ENCODE peak calls at places on chromosomes 16 and 17, in seven cellular contexts. F is hepatocyte; W is prostate gland; G is MM.1S; P is thyroid gland; U is CD8-positive, alpha-beta T cell; D is cardiac muscle cell. V is an unnamed sample.

GRCh38 chr16:81752225-81752875 is 26.7 kb upstream of the PLCG2 start:
- DNase-seq in G (peak; percentile 50), W (no peak), U (no peak), P (no peak), D (no peak), F (no peak), V (peak; percentile 63)

GRCh38 chr16:86910146-86910805 is 331.9 kb downstream of the FOXL1 start:
- DNase-seq in G (no peak), U (no peak), P (no peak), F (peak; percentile 41), W (no peak), D (no peak), V (no peak)

GRCh38 chr16:23132921-23133532 is 16.2 kb downstream of the USP31 start:
- DNase-seq in F (no peak), W (no peak), G (no peak), P (no peak), U (no peak), D (no peak), V (no peak)

GRCh38 chr17:76772842-76773521 is 35.1 kb downstream of the MFSD11 start:
- DNase-seq in U (peak; percentile 75), P (no peak), F (peak; percentile 78), W (no peak), D (peak; percentile 51), G (no peak), V (peak; percentile 54)

GRCh38 chr17:27408891-27409290 is 47.4 kb upstream of the KSR1 start:
- DNase-seq in F (no peak), W (no peak), U (no peak), G (no peak), P (no peak), D (no peak), V (no peak)

GRCh38 chr16:81765111-81765919 is 13.8 kb upstream of the PLCG2 start:
- DNase-seq in W (no peak), G (no peak), D (no peak), U (no peak), F (no peak), P (no peak), V (no peak)

GRCh38 chr17:1000597-1001490 is 3.9 kb downstream of the TIMM22 start:
- DNase-seq in W (no peak), D (peak; percentile 55), U (no peak), F (peak; percentile 42), P (no peak), G (no peak), V (no peak)

GRCh38 chr16:19005561-19006445 is 22.1 kb downstream of the TMC7 start:
- DNase-seq in W (no peak), P (no peak), F (no peak), D (no peak), G (no peak), U (no peak), V (no peak)

GRCh38 chr16:2825049-2825742 is 4.9 kb upstream of the ZG16B start:
- DNase-seq in F (no peak), P (no peak), G (no peak), D (no peak), U (no peak), W (no peak), V (peak; percentile 33)

GRCh38 chr16:89402962-89403361 is 87.4 kb downstream of the ANKRD11 start:
- DNase-seq in F (no peak), P (no peak), U (peak; percentile 76), W (no peak), D (no peak), G (no peak), V (no peak)

GRCh38 chr16:13036600-13036999 is 135.2 kb downstream of the SHISA9 start:
- DNase-seq in U (no peak), D (peak; percentile 91), W (peak; percentile 9), F (peak; percentile 83), G (peak; percentile 61), P (peak; percentile 67), V (peak; percentile 89)

GRCh38 chr17:44097110-44097810 is 26.2 kb downstream of the HDAC5 start:
- DNase-seq in P (peak; percentile 90), U (no peak), G (no peak), F (no peak), W (no peak), D (no peak), V (no peak)

GRCh38 chr17:7464081-7464480 is 15.3 kb downstream of the ZBTB4 start:
- DNase-seq in F (no peak), D (no peak), P (no peak), G (no peak), W (no peak), U (no peak), V (no peak)

DNA sequence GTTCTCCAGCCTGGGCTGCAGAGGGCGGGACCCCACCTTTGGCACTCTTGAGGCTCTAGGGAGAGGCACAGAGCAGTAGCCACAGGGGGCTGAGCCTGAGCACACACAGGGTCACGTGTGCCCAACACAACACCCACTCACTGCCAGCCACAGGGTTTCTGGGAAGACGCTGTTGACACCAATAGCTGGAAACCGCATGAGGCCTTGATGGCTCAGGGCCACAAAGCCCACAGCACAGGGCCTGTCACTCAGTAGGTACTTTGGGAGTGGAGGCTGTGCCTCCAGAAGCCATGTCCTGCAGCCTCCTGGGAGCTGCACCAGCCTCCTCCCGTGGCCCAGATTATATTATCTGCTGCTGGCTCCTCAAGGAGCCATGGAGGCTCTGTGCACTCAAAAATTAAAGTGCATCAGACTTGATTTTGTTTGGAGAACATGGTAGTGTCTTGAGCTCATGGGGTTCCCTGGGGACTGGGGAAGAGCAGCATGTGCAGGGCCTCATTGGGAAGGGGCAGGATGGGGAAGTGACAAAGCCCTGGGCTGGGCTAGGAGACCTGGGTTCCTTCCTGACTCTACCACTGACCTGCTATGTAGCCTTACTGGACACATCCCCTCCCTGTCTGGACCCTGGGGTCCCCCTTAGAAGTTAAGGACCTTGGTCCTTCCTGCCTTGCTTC is 12.5 kb upstream of the SREBF1 start:
- DNase-seq in G (no peak), U (peak; percentile 90), P (peak; percentile 66), W (no peak), F (no peak), D (no peak), V (peak; percentile 72)
- TF ChIP-seq CTCF in G (no peak), U (no peak), P (no peak), W (no peak), F (no peak), D (no peak), V (no peak)

DNA sequence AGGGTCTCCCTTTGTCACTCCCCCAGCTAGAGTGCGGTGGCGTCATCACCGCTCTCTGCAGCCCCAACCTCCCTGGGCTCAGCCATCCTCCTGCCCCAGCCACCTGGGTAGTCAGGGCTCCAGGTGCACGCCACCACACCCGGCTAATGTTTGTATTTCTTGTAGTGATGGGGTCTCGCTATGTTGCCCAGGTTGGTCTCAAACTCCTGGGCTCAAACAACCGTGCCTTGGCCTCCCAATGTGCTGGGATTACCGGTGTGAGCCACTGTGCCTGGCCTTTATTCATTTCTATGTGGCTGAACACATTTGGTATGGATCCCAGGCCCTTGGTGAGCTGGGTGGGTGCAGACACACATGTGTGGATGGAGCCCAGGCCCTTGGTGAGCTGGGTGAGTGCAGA is 36.9 kb downstream of the SOX8 start:
- DNase-seq in D (no peak), W (no peak), F (no peak), P (no peak), U (no peak), G (no peak), V (no peak)
- H3K27me3 ChIP-seq in D (no peaks in the 10 kb centered on the region), W (peaks cover 22% of the 10 kb centered on the region), F (no peaks in the 10 kb centered on the region), P (no peaks in the 10 kb centered on the region), U (no peaks in the 10 kb centered on the region), G (peaks cover 93% of the 10 kb centered on the region), V (no peaks in the 10 kb centered on the region)

DNA sequence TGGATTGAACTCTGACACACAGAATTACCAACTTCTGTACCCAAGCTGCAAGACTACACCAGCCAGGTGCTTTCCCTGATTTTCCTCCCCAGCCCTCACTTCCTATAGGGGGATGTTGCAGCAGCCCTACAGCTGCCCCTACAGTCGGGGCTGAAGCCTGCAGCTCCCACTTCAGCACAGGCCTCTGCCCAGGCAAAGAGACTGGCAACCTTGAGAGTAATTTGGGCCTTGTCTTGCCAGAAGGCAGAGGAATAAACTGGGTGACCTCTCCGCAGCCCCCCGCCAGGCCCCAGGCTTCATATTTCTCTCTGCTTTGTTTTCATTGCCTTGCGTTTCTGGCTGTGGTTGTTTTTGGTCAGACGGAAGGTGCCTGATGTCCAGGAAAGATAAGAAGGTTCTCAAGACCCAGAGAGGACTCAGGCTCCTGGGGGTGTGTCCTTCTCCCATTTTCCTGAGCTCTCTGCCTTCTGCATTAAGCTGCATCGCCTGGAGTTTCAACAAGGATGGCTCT is 32.0 kb downstream of the SLC6A4 start:
- DNase-seq in G (no peak), U (no peak), D (no peak), F (no peak), W (no peak), P (no peak), V (peak; percentile 85)
- TF ChIP-seq CTCF in G (no peak), U (no peak), D (no peak), F (no peak), W (no peak), P (no peak), V (peak; percentile 69)

GRCh38 chr16:34054137-34054536 is 594.7 kb downstream of the TP53TG3F start:
- DNase-seq in W (no peak), G (no peak), U (no peak), P (no peak), F (no peak), D (no peak), V (no peak)
- H3K27me3 ChIP-seq in W (peaks cover 4% of the 10 kb centered on the region), G (no peaks in the 10 kb centered on the region), U (no peaks in the 10 kb centered on the region), P (no peaks in the 10 kb centered on the region), F (no peaks in the 10 kb centered on the region), D (no peaks in the 10 kb centered on the region), V (no peaks in the 10 kb centered on the region)

GRCh38 chr16:11405331-11406176 is 60.3 kb downstream of the RMI2 start:
- DNase-seq in D (peak; percentile 28), W (no peak), P (peak; percentile 30), U (no peak), F (no peak), G (peak; percentile 61), V (peak; percentile 94)
- TF ChIP-seq CTCF in D (peak; percentile 73), W (peak; percentile 53), P (no peak), U (peak; percentile 30), F (peak; percentile 43), G (peak; percentile 87), V (peak; percentile 78)

DNA sequence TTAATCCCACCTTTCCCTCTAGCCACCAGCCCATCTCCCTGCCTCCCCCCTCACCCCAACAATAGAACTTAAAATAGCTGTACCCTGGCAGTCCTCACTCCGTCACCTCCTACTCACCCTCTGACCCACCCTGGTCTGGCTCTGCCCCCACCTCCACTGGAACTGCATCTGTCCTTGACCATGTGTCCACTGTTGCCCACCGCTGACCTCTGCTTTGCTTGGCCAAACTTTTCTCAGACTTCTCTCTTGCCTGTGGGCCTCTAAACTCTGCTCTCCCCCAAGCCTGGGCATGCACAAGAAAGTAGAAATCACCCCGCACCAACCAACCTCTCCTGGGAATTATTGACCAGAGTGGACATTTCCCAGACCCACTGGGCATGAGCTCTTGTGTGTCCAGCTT is 169.8 kb downstream of the WSCD1 start:
- DNase-seq in D (no peak), U (no peak), F (no peak), P (no peak), W (no peak), G (no peak), V (no peak)
- H3K27me3 ChIP-seq in D (peaks cover 20% of the 10 kb centered on the region), U (peaks cover 4% of the 10 kb centered on the region), F (peaks cover 52% of the 10 kb centered on the region), P (no peaks in the 10 kb centered on the region), W (no peaks in the 10 kb centered on the region), G (no peaks in the 10 kb centered on the region), V (peaks cover 6% of the 10 kb centered on the region)

GRCh38 chr17:30920282-30920681 is 1.5 kb upstream of the ADAP2 start:
- DNase-seq in G (no peak), W (no peak), D (peak; percentile 22), P (no peak), F (no peak), U (no peak), V (peak; percentile 85)
- TF ChIP-seq CTCF in G (no peak), W (no peak), D (no peak), P (no peak), F (no peak), U (no peak), V (peak; percentile 61)

GRCh38 chr17:82386256-82386831 is 14.8 kb downstream of the UTS2R start:
- DNase-seq in D (no peak), W (no peak), G (no peak), P (no peak), F (no peak), U (no peak), V (no peak)
- H3K27me3 ChIP-seq in D (no peaks in the 10 kb centered on the region), W (no peaks in the 10 kb centered on the region), G (no peaks in the 10 kb centered on the region), P (no peaks in the 10 kb centered on the region), F (no peaks in the 10 kb centered on the region), U (no peaks in the 10 kb centered on the region), V (no peaks in the 10 kb centered on the region)

V was measured in endodermal cell.